ENCODE peak calls at places on chromosomes 16 and 17, in eight cellular contexts. R is activated T-helper 9 cell treated with anti-CD3 and anti-CD28 coated beads, Interleukin-2, amount 50 U/mL, for 16 hours; Z is NCI-H510A treated with DMSO at 0.1 percent for 48 hours; U is upper lobe of right lung; L is Daoy; V is right cardiac atrium; A is uterus; Q is fibroblast of the conjunctiva. G is an unnamed sample.

GRCh38 chr16:77881355-77882003 is 93.1 kb downstream of the VAT1L start:
- DNase-seq in R (no peak), Z (no peak), U (no peak), L (no peak), V (no peak), A (no peak), Q (no peak), G (no peak)

GRCh38 chr16:58418601-58419000 is 26.3 kb downstream of the GINS3 start:
- DNase-seq in R (no peak), Z (no peak), U (no peak), L (peak), V (peak), A (peak), Q (peak), G (peak)

GRCh38 chr17:76727745-76728456 is 1.3 kb downstream of the METTL23 start:
- DNase-seq in R (no peak), Z (no peak), U (no peak), L (peak), V (no peak), A (no peak), Q (no peak), G (no peak)

GRCh38 chr17:33952425-33952824 is 302.7 kb upstream of the CCL2 start:
- DNase-seq in R (no peak), Z (no peak), U (no peak), L (no peak), V (no peak), A (no peak), Q (no peak), G (no peak)

GRCh38 chr16:71287454-71287853 is 1.7 kb downstream of the CMTR2 start:
- DNase-seq in R (no peak), Z (no peak), U (no peak), L (no peak), V (no peak), A (no peak), Q (no peak), G (no peak)

GRCh38 chr17:11608396-11608795 is 10.1 kb downstream of the DNAH9 start:
- DNase-seq in R (no peak), Z (peak), U (no peak), L (peak), V (peak), A (peak), Q (no peak), G (no peak)

GRCh38 chr17:74453665-74454196 is 12.7 kb upstream of the CD300A start:
- DNase-seq in R (no peak), Z (no peak), U (no peak), L (no peak), V (no peak), A (no peak), Q (no peak), G (peak)

GRCh38 chr16:30113711-30114333 is 485 bp upstream of the GDPD3 start:
- DNase-seq in R (no peak), Z (no peak), U (no peak), L (peak), V (no peak), A (no peak), Q (no peak), G (no peak)

GRCh38 chr16:83682858-83683235 is 124.9 kb upstream of the HSBP1 start:
- DNase-seq in R (no peak), Z (no peak), U (no peak), L (no peak), V (no peak), A (no peak), Q (no peak), G (no peak)

GRCh38 chr17:82875418-82875856 is 35.6 kb upstream of the ZNF750 start:
- DNase-seq in R (no peak), Z (peak), U (peak), L (no peak), V (no peak), A (no peak), Q (no peak), G (no peak)

GRCh38 chr16:85390511-85391174 is 222.5 kb upstream of the GSE1 start:
- DNase-seq in R (no peak), Z (peak), U (peak), L (peak), V (peak), A (peak), Q (peak), G (no peak)

GRCh38 chr17:67484261-67484660 is 107.2 kb downstream of the PITPNC1 start:
- DNase-seq in R (no peak), Z (no peak), U (no peak), L (no peak), V (no peak), A (no peak), Q (no peak), G (no peak)

GRCh38 chr16:86490859-86491642 is 19.3 kb upstream of the FOXF1 start:
- DNase-seq in R (no peak), Z (no peak), U (no peak), L (peak), V (no peak), A (no peak), Q (peak), G (no peak)

GRCh38 chr17:4509402-4509801 is 10.7 kb downstream of the SPNS2 start:
- DNase-seq in R (no peak), Z (no peak), U (peak), L (peak), V (peak), A (no peak), Q (no peak), G (no peak)

GRCh38 chr17:43033947-43034622 is 9.1 kb downstream of the RND2 start:
- DNase-seq in R (no peak), Z (peak), U (no peak), L (no peak), V (no peak), A (no peak), Q (no peak), G (no peak)

GRCh38 chr16:88385831-88386815 is 3.4 kb downstream of the ZNF469 start:
- DNase-seq in R (no peak), Z (no peak), U (peak), L (no peak), V (peak), A (no peak), Q (no peak), G (no peak)

GRCh38 chr17:82963104-82963950 is 116.1 kb upstream of the METRNL start:
- DNase-seq in R (no peak), Z (peak), U (peak), L (peak), V (peak), A (peak), Q (peak), G (peak)

GRCh38 chr17:57944796-57945362 is 10.3 kb downstream of the CUEDC1 start:
- DNase-seq in R (no peak), Z (no peak), U (no peak), L (no peak), V (no peak), A (no peak), Q (no peak), G (no peak)

GRCh38 chr16:592518-593306 is 2.8 kb downstream of the RAB40C start:
- DNase-seq in R (no peak), Z (peak), U (peak), L (no peak), V (peak), A (no peak), Q (no peak), G (no peak)

GRCh38 chr17:76969598-76970172 is 101.5 kb downstream of the MGAT5B start:
- DNase-seq in R (no peak), Z (peak), U (no peak), L (peak), V (no peak), A (no peak), Q (no peak), G (no peak)

GRCh38 chr17:75750661-75751423 is 14.2 kb downstream of the GALK1 start:
- DNase-seq in R (no peak), Z (no peak), U (no peak), L (no peak), V (no peak), A (no peak), Q (no peak), G (no peak)

GRCh38 chr17:21371511-21372081 is 4.6 kb upstream of the KCNJ12 start:
- DNase-seq in R (no peak), Z (no peak), U (no peak), L (no peak), V (no peak), A (no peak), Q (no peak), G (no peak)

GRCh38 chr17:17859909-17860760 is 23.3 kb upstream of the SREBF1 start:
- DNase-seq in R (peak), Z (peak), U (peak), L (peak), V (peak), A (peak), Q (no peak), G (peak)

GRCh38 chr17:18230288-18231141 is 5.1 kb downstream of the LLGL1 start:
- DNase-seq in R (no peak), Z (no peak), U (no peak), L (no peak), V (no peak), A (no peak), Q (no peak), G (no peak)

GRCh38 chr17:45907720-45908395 is 13.5 kb downstream of the MAPT start:
- DNase-seq in R (no peak), Z (peak), U (no peak), L (no peak), V (no peak), A (no peak), Q (no peak), G (no peak)

GRCh38 chr16:58306327-58306726 is 11.5 kb upstream of the PRSS54 start:
- DNase-seq in R (peak), Z (no peak), U (no peak), L (peak), V (peak), A (no peak), Q (peak), G (no peak)

GRCh38 chr16:25064967-25065366 is 46.6 kb upstream of the LCMT1 start:
- DNase-seq in R (no peak), Z (no peak), U (no peak), L (no peak), V (no peak), A (no peak), Q (no peak), G (no peak)

GRCh38 chr16:47045023-47045422 is 71.5 kb upstream of the DNAJA2 start:
- DNase-seq in R (no peak), Z (no peak), U (no peak), L (no peak), V (no peak), A (no peak), Q (no peak), G (no peak)

GRCh38 chr16:87319011-87319410 is 1.8 kb upstream of the C16orf95 start:
- DNase-seq in R (no peak), Z (no peak), U (no peak), L (no peak), V (no peak), A (no peak), Q (no peak), G (no peak)

GRCh38 chr16:69848635-69849545 is 86.8 kb downstream of the WWP2 start:
- DNase-seq in R (no peak), Z (no peak), U (peak), L (peak), V (peak), A (peak), Q (peak), G (no peak)

GRCh38 chr17:41970901-41971331 is 4.3 kb downstream of the CNP start:
- DNase-seq in R (no peak), Z (no peak), U (no peak), L (no peak), V (no peak), A (no peak), Q (no peak), G (no peak)

GRCh38 chr17:74860229-74860998 is 729 bp upstream of the GRIN2C start:
- DNase-seq in R (no peak), Z (no peak), U (no peak), L (no peak), V (no peak), A (no peak), Q (no peak), G (peak)

GRCh38 chr16:84686702-84687298 is 13.0 kb upstream of the USP10 start:
- DNase-seq in R (no peak), Z (no peak), U (no peak), L (no peak), V (no peak), A (no peak), Q (no peak), G (no peak)

GRCh38 chr17:49958723-49959122 is 10.3 kb upstream of the DLX4 start:
- DNase-seq in R (no peak), Z (no peak), U (no peak), L (no peak), V (no peak), A (no peak), Q (no peak), G (no peak)

GRCh38 chr16:78686601-78687000 is 587.1 kb downstream of the WWOX start:
- DNase-seq in R (no peak), Z (no peak), U (no peak), L (no peak), V (no peak), A (no peak), Q (no peak), G (no peak)

GRCh38 chr17:56085576-56086267 is 67.6 kb upstream of the ANKFN1 start:
- DNase-seq in R (no peak), Z (no peak), U (no peak), L (peak), V (no peak), A (no peak), Q (no peak), G (no peak)

GRCh38 chr16:89037261-89038152 is 56.1 kb upstream of the ACSF3 start:
- DNase-seq in R (no peak), Z (no peak), U (no peak), L (peak), V (peak), A (no peak), Q (no peak), G (peak)

GRCh38 chr17:28885951-28886350 is 11.6 kb downstream of the FLOT2 start:
- DNase-seq in R (no peak), Z (no peak), U (no peak), L (no peak), V (no peak), A (no peak), Q (no peak), G (no peak)

GRCh38 chr16:30778549-30779244 is 8.3 kb downstream of the ZNF629 start:
- DNase-seq in R (no peak), Z (no peak), U (no peak), L (no peak), V (no peak), A (no peak), Q (peak), G (no peak)

G was measured in germinal center.